ENCODE peak calls at places on chromosomes 16 and 17, in five cellular contexts. S, X, H, A and I are unnamed samples.

GRCh38 chr17:77755410-77755963 is 203.0 kb upstream of the TNRC6C start:
- DNase-seq in S (no peak), X (no peak), H (no peak), A (peak), I (peak)

GRCh38 chr17:79006001-79006400 is 3.6 kb downstream of the CANT1 start:
- DNase-seq in S (no peak), X (no peak), H (no peak), A (no peak), I (peak)

GRCh38 chr16:14315683-14316320 is 244.7 kb downstream of the MRTFB start:
- DNase-seq in S (no peak), X (no peak), H (no peak), A (no peak), I (no peak)

GRCh38 chr17:57892146-57892819 is 42.4 kb upstream of the MRPS23 start:
- DNase-seq in S (peak), X (peak), H (peak), A (peak), I (peak)

GRCh38 chr16:19876501-19877059 is 8.1 kb downstream of the GPRC5B start:
- DNase-seq in S (peak), X (no peak), H (no peak), A (no peak), I (no peak)

GRCh38 chr17:82371333-82372062 is at the start of gene UTS2R:
- DNase-seq in S (no peak), X (peak), H (no peak), A (no peak), I (no peak)

GRCh38 chr16:81463296-81463890 is 18.8 kb downstream of the CMIP start:
- DNase-seq in S (no peak), X (no peak), H (no peak), A (no peak), I (no peak)

GRCh38 chr17:40341808-40342574 is 22.5 kb downstream of the GJD3 start:
- DNase-seq in S (peak), X (peak), H (no peak), A (peak), I (peak)

GRCh38 chr17:31391496-31391949 is at the start of gene RAB11FIP4:
- DNase-seq in S (peak), X (peak), H (no peak), A (no peak), I (peak)

GRCh38 chr17:6374271-6374691 is 60.6 kb downstream of the AIPL1 start:
- DNase-seq in S (no peak), X (no peak), H (no peak), A (peak), I (no peak)

GRCh38 chr17:1197781-1198490 is 18.2 kb upstream of the ABR start:
- DNase-seq in S (no peak), X (no peak), H (no peak), A (no peak), I (no peak)

GRCh38 chr17:76139801-76140660 is 1.0 kb downstream of the FOXJ1 start:
- DNase-seq in S (no peak), X (no peak), H (no peak), A (no peak), I (no peak)

GRCh38 chr17:79608729-79609039 is 2.2 kb downstream of the RBFOX3 start:
- DNase-seq in S (no peak), X (peak), H (no peak), A (no peak), I (peak)

GRCh38 chr16:67661864-67662652 is 1.3 kb downstream of the PARD6A start:
- DNase-seq in S (no peak), X (no peak), H (no peak), A (no peak), I (no peak)

GRCh38 chr16:48330133-48330846 is 54.9 kb downstream of the SIAH1 start:
- DNase-seq in S (no peak), X (no peak), H (no peak), A (no peak), I (no peak)

GRCh38 chr17:77089118-77089477 is 51.7 kb upstream of the SEC14L1 start:
- DNase-seq in S (no peak), X (no peak), H (peak), A (peak), I (no peak)

GRCh38 chr16:29007865-29008593 is 23.2 kb downstream of the LAT start:
- DNase-seq in S (no peak), X (no peak), H (peak), A (peak), I (no peak)

GRCh38 chr17:4771519-4772234 is at the start of gene TM4SF5:
- DNase-seq in S (no peak), X (no peak), H (peak), A (no peak), I (no peak)

GRCh38 chr16:11619327-11619851 is 32.7 kb upstream of the LITAF start:
- DNase-seq in S (no peak), X (no peak), H (no peak), A (no peak), I (no peak)

GRCh38 chr16:87921236-87921773 is 15.0 kb downstream of the CA5A start:
- DNase-seq in S (peak), X (no peak), H (no peak), A (no peak), I (no peak)